ENCODE peak calls at places on chromosomes 6 and 20, in ten cellular contexts. S is bronchial epithelial cell; D is stimulated activated naive B cell treated with anti-CD40 and anti-IgM and Interleukin-4, amounts not matched to agents 10 μg/mL and 1 μg/mL and 100 μg/mL, for 72 hours; A is GM18507; L is ACHN; Z is Peyer's patch; U is keratinocyte; O is mesendoderm; X is NCI-H748 treated with DMSO at 0.1 percent for 48 hours; F is GOT3. G is an unnamed sample.

GRCh38 chr6:37980222-37980595 is 160.7 kb downstream of the ZFAND3 start:
- DNase-seq in S (no peak), D (no peak), A (no peak), L (no peak), Z (no peak), U (no peak), O (no peak), X (no peak), F (no peak), G (no peak)

GRCh38 chr6:143843689-143844405 is 709 bp downstream of the LTV1 start:
- DNase-seq in S (peak; percentile 6), D (no peak), A (no peak), L (peak; percentile 14), Z (no peak), U (no peak), O (peak; percentile 6), X (no peak), F (no peak), G (no peak)

GRCh38 chr20:26167499-26167898 is 470.8 kb upstream of the ZNF337 start:
- DNase-seq in S (peak; percentile 18), D (no peak), A (no peak), L (peak; percentile 32), Z (no peak), U (no peak), O (no peak), X (no peak), F (no peak), G (no peak)

GRCh38 chr6:40912158-40912946 is 126.7 kb downstream of the UNC5CL start:
- DNase-seq in S (peak; percentile 91), D (peak; percentile 9), A (peak; percentile 37), L (peak; percentile 23), Z (peak; percentile 68), U (peak; percentile 68), O (peak; percentile 83), X (peak; percentile 94), F (no peak), G (peak; percentile 82)

GRCh38 chr20:11278461-11278860 is 604.7 kb upstream of the JAG1 start:
- DNase-seq in S (no peak), D (no peak), A (no peak), L (no peak), Z (no peak), U (no peak), O (no peak), X (no peak), F (no peak), G (no peak)

GRCh38 chr6:35299674-35300073 is 2.1 kb downstream of the DEF6 start:
- DNase-seq in S (no peak), D (peak; percentile 35), A (no peak), L (no peak), Z (no peak), U (no peak), O (no peak), X (no peak), F (no peak), G (no peak)

GRCh38 chr6:117448011-117448410 is 22.3 kb upstream of the ROS1 start:
- DNase-seq in S (no peak), D (no peak), A (no peak), L (no peak), Z (no peak), U (no peak), O (peak; percentile 27), X (no peak), F (no peak), G (no peak)

GRCh38 chr6:115690854-115691253 is 369.8 kb downstream of the FRK start:
- DNase-seq in S (no peak), D (no peak), A (no peak), L (no peak), Z (no peak), U (no peak), O (no peak), X (no peak), F (no peak), G (no peak)

GRCh38 chr20:46406986-46407670 is 713 bp upstream of the ELMO2 start:
- DNase-seq in S (peak; percentile 53), D (peak; percentile 81), A (peak; percentile 18), L (peak; percentile 29), Z (peak; percentile 86), U (no peak), O (no peak), X (peak; percentile 45), F (no peak), G (peak; percentile 43)

GRCh38 chr6:157811476-157812173 is 11.4 kb upstream of the SNX9 start:
- DNase-seq in S (no peak), D (no peak), A (no peak), L (no peak), Z (no peak), U (no peak), O (no peak), X (no peak), F (no peak), G (no peak)

GRCh38 chr20:19625416-19625815 is 132.6 kb upstream of the RIN2 start:
- DNase-seq in S (no peak), D (no peak), A (no peak), L (no peak), Z (no peak), U (no peak), O (no peak), X (no peak), F (no peak), G (no peak)

GRCh38 chr6:33426590-33427563 is 7.0 kb downstream of the SYNGAP1 start:
- DNase-seq in S (no peak), D (no peak), A (no peak), L (no peak), Z (no peak), U (no peak), O (peak; percentile 48), X (no peak), F (no peak), G (no peak)

GRCh38 chr20:47610247-47610944 is 108.7 kb downstream of the NCOA3 start:
- DNase-seq in S (peak; percentile 83), D (peak; percentile 42), A (peak; percentile 29), L (peak; percentile 61), Z (no peak), U (peak; percentile 7), O (peak; percentile 51), X (no peak), F (no peak), G (no peak)

GRCh38 chr6:16591681-16592549 is 169.3 kb downstream of the ATXN1 start:
- DNase-seq in S (no peak), D (peak; percentile 77), A (peak; percentile 36), L (no peak), Z (no peak), U (no peak), O (no peak), X (no peak), F (no peak), G (no peak)

GRCh38 chr6:30075094-30075986 is at the start of gene RNF39:
- DNase-seq in S (peak; percentile 74), D (no peak), A (no peak), L (no peak), Z (no peak), U (no peak), O (no peak), X (peak; percentile 27), F (no peak), G (no peak)

GRCh38 chr6:3403244-3404154 is 53.4 kb downstream of the SLC22A23 start:
- DNase-seq in S (peak; percentile 92), D (no peak), A (no peak), L (peak; percentile 42), Z (peak; percentile 78), U (peak; percentile 73), O (peak; percentile 78), X (no peak), F (no peak), G (no peak)

G was measured in BE2C.